ENCODE peak calls at places on chromosome 4, in four cellular contexts. W is kidney epithelial cell, N is AG10803, V is fibroblast of mammary gland. D is an unnamed sample.

GRCh38 chr4:183142566-183143545 is 43.8 kb downstream of the WWC2 start:
- DNase-seq in W (no peak), N (peak), V (peak), D (peak)

GRCh38 chr4:99219479-99219878 is 433 bp upstream of the ADH6 start:
- DNase-seq in W (no peak), N (no peak), V (no peak), D (no peak)

GRCh38 chr4:48748949-48749596 is 31.0 kb downstream of the FRYL start:
- DNase-seq in W (no peak), N (no peak), V (no peak), D (no peak)

GRCh38 chr4:154485127-154485773 is 6.3 kb downstream of the DCHS2 start:
- DNase-seq in W (no peak), N (no peak), V (no peak), D (no peak)

GRCh38 chr4:86967798-86968197 is 33.0 kb downstream of the AFF1 start:
- DNase-seq in W (no peak), N (peak), V (peak), D (peak)

GRCh38 chr4:176549161-176549865 is 229.5 kb downstream of the SPCS3 start:
- DNase-seq in W (no peak), N (no peak), V (peak), D (peak)

GRCh38 chr4:181976743-181977142 is 266.5 kb upstream of the TENM3 start:
- DNase-seq in W (no peak), N (no peak), V (no peak), D (no peak)

GRCh38 chr4:14149469-14150030 is 522.0 kb upstream of the BOD1L1 start:
- DNase-seq in W (no peak), N (no peak), V (peak), D (peak)

GRCh38 chr4:132180020-132180427 is 969.1 kb upstream of the PCDH10 start:
- DNase-seq in W (peak), N (peak), V (peak), D (peak)

GRCh38 chr4:7861440-7861881 is 78.2 kb downstream of the AFAP1 start:
- DNase-seq in W (no peak), N (peak), V (peak), D (peak)

GRCh38 chr4:55545133-55545532 is 1.6 kb downstream of the CLOCK start:
- DNase-seq in W (no peak), N (no peak), V (peak), D (peak)

GRCh38 chr4:136036744-136037143 is 1495.5 kb downstream of the PCDH18 start:
- DNase-seq in W (peak), N (no peak), V (peak), D (no peak)

GRCh38 chr4:181646864-181647263 is 596.3 kb upstream of the TENM3 start:
- DNase-seq in W (no peak), N (peak), V (peak), D (peak)

GRCh38 chr4:72319596-72319995 is 249.4 kb downstream of the ADAMTS3 start:
- DNase-seq in W (peak), N (peak), V (peak), D (peak)

GRCh38 chr4:24131954-24132673 is 242.3 kb upstream of the PPARGC1A start:
- DNase-seq in W (no peak), N (no peak), V (no peak), D (no peak)

GRCh38 chr4:147799986-147800555 is 68.2 kb downstream of the ARHGAP10 start:
- DNase-seq in W (no peak), N (no peak), V (no peak), D (no peak)

GRCh38 chr4:165518024-165518616 is 139.3 kb downstream of the CPE start:
- DNase-seq in W (no peak), N (no peak), V (no peak), D (no peak)

GRCh38 chr4:59127748-59128147 is 2017.6 kb upstream of the IGFBP7 start:
- DNase-seq in W (no peak), N (no peak), V (no peak), D (no peak)

GRCh38 chr4:666436-666810 is 7.7 kb downstream of the ATP5ME start:
- DNase-seq in W (no peak), N (no peak), V (no peak), D (no peak)

GRCh38 chr4:67869580-67870190 is 14.1 kb downstream of the TMPRSS11D start:
- DNase-seq in W (no peak), N (no peak), V (no peak), D (no peak)

GRCh38 chr4:6177587-6178197 is 22.7 kb downstream of the JAKMIP1 start:
- DNase-seq in W (no peak), N (no peak), V (no peak), D (no peak)

GRCh38 chr4:2306773-2307410 is 45.0 kb upstream of the MXD4 start:
- DNase-seq in W (no peak), N (no peak), V (no peak), D (no peak)

GRCh38 chr4:174274436-174274835 is 9.0 kb downstream of the FBXO8 start:
- DNase-seq in W (no peak), N (no peak), V (no peak), D (no peak)

GRCh38 chr4:93186846-93187245 is 641.7 kb upstream of the ATOH1 start:
- DNase-seq in W (no peak), N (no peak), V (no peak), D (no peak)

GRCh38 chr4:25439913-25440477 is 62.9 kb downstream of the ANAPC4 start:
- DNase-seq in W (peak), N (peak), V (peak), D (peak)

GRCh38 chr4:105686571-105686970 is 21.9 kb downstream of the INTS12 start:
- DNase-seq in W (no peak), N (no peak), V (no peak), D (no peak)

GRCh38 chr4:14169460-14169859 is 541.9 kb upstream of the BOD1L1 start:
- DNase-seq in W (no peak), N (peak), V (peak), D (peak)

GRCh38 chr4:115944146-115944905 is 830.9 kb upstream of the NDST4 start:
- DNase-seq in W (no peak), N (no peak), V (no peak), D (no peak)

GRCh38 chr4:32560306-32560705 is 1840.1 kb downstream of the PCDH7 start:
- DNase-seq in W (peak), N (no peak), V (peak), D (no peak)

GRCh38 chr4:25258980-25259578 is 25.2 kb downstream of the PI4K2B start:
- DNase-seq in W (no peak), N (peak), V (peak), D (peak)

GRCh38 chr4:57077550-57078311 is 32.5 kb downstream of the IGFBP7 start:
- DNase-seq in W (no peak), N (peak), V (peak), D (peak)

GRCh38 chr4:186563761-186564160 is 8.4 kb upstream of the MTNR1A start:
- DNase-seq in W (no peak), N (no peak), V (no peak), D (no peak)

GRCh38 chr4:143292858-143293257 is 43.8 kb upstream of the GAB1 start:
- DNase-seq in W (no peak), N (no peak), V (no peak), D (no peak)
- TF ChIP-seq CTCF in W (no peak), N (no peak), V (no peak), D (no peak)

DNA sequence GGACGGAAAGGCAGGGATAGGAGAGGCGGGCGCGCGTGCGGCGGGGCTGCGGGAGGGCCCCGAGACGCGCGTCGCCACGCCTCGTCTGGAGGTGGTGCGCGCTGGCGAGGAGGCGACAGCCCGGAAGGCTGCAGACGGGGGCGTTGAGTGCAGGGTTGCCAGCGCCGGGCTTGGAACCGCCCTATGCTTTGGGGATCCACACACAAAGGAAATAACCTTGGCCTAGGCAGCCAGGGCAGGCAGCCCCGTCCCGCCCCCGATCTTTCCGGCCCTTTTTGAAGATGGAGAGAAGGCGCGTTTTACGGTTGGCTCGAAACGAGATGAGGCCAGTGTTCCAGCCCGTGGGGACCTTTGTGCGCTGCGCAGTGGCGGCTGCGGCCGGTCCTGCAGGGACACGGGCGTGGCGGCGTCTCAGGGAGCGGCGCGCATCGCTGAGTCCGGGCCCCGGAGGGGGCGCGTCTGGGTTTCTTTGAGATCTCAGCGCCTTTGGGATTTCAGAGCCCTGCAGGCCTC is 50.8 kb upstream of the TRIM2 start:
- DNase-seq in W (no peak), N (peak), V (no peak), D (no peak)
- TF ChIP-seq CTCF in W (no peak), N (peak), V (no peak), D (peak)

GRCh38 chr4:119297795-119298194 is 24.1 kb downstream of the FABP2 start:
- DNase-seq in W (no peak), N (no peak), V (no peak), D (no peak)

GRCh38 chr4:119302073-119302832 is 19.7 kb downstream of the FABP2 start:
- DNase-seq in W (no peak), N (no peak), V (no peak), D (no peak)

GRCh38 chr4:119299221-119300071 is 22.5 kb downstream of the FABP2 start:
- DNase-seq in W (no peak), N (peak), V (peak), D (no peak)

GRCh38 chr4:119300072-119300387 is 21.9 kb downstream of the FABP2 start:
- DNase-seq in W (no peak), N (peak), V (peak), D (peak)

DNA sequence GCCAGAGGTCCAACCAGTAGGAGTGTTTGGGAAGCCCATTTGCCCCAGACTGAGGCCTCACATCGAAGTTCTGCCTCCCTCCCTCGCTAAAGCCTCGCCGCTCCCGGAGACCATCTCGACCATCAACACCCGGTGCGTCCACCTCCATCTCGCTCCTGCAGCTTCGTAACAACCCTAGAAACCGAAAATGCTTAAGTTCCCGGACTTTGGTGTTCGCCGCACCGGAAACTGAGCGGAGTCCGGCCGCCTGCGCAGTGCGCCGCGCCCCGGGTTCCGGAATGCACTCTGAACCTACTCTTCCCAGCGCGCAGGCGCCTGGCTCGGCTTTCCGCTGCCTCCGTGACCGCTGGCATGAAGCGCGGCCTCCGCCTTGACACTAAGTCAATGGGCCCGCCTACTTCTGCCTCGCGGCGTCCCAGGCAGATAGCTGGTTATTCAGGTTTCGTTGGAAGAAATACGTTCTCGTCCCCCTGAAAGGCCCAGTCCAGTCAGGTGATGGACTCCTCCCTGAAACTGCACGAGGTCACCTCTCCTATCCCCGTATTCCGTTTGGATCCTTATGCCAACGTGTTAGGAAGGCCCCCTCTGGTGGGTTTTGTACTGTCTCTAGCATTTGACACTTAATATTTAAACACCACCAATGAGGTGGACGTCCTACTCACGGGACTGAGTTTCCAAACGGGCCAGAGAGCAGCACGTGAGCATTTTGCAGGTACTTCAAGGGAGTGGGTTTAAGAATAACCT is 21.4 kb downstream of the FABP2 start:
- DNase-seq in W (peak), N (peak), V (peak), D (peak)
- TF ChIP-seq CTCF in W (peak), N (peak), V (no peak), D (peak)

GRCh38 chr4:169005453-169006099 is 4.5 kb downstream of the CBR4 start:
- DNase-seq in W (no peak), N (peak), V (peak), D (peak)
- TF ChIP-seq CTCF in W (peak), N (peak), V (peak), D (peak)

D was measured in HFFc6.